ENCODE peak calls at places on chromosomes 1 and 21, in nine cellular contexts. One of them, this sample, is unnamed.

GRCh38 chr1:200741808-200742207 is 3.1 kb downstream of the CAMSAP2 start:
- DNase-seq in kidney glomerular epithelial cell: no peak
- DNase-seq in left ventricle myocardium inferior: no peak
- DNase-seq in activated naive CD8-positive, alpha-beta T cell treated with anti-CD3 and anti-CD28 coated beads for 36 hours: no peak
- DNase-seq in AG09319: no peak
- DNase-seq in CD4-positive, alpha-beta T cell: no peak
- DNase-seq in cardiac fibroblast: no peak
- DNase-seq in body of pancreas: no peak
- DNase-seq in iPS-NIHi11: no peak
- DNase-seq in this sample: no peak

GRCh38 chr21:45860493-45861155 is 120.9 kb upstream of the COL6A1 start:
- DNase-seq in cardiac fibroblast: no peak
- DNase-seq in activated naive CD8-positive, alpha-beta T cell treated with anti-CD3 and anti-CD28 coated beads for 36 hours: no peak
- DNase-seq in iPS-NIHi11: no peak
- DNase-seq in AG09319: no peak
- DNase-seq in kidney glomerular epithelial cell: no peak
- DNase-seq in CD4-positive, alpha-beta T cell: no peak
- DNase-seq in body of pancreas: no peak
- DNase-seq in left ventricle myocardium inferior: no peak
- DNase-seq in this sample: no peak

GRCh38 chr1:31510853-31511789 is 65.2 kb upstream of the TINAGL1 start:
- DNase-seq in cardiac fibroblast: no peak
- DNase-seq in CD4-positive, alpha-beta T cell: no peak
- DNase-seq in body of pancreas: peak; percentile 50
- DNase-seq in kidney glomerular epithelial cell: no peak
- DNase-seq in AG09319: no peak
- DNase-seq in iPS-NIHi11: peak; percentile 55
- DNase-seq in left ventricle myocardium inferior: no peak
- DNase-seq in activated naive CD8-positive, alpha-beta T cell treated with anti-CD3 and anti-CD28 coated beads for 36 hours: no peak
- DNase-seq in this sample: no peak

GRCh38 chr1:22830747-22831340 is 120.2 kb downstream of the EPHB2 start:
- DNase-seq in cardiac fibroblast: no peak
- DNase-seq in iPS-NIHi11: no peak
- DNase-seq in activated naive CD8-positive, alpha-beta T cell treated with anti-CD3 and anti-CD28 coated beads for 36 hours: no peak
- DNase-seq in left ventricle myocardium inferior: no peak
- DNase-seq in body of pancreas: no peak
- DNase-seq in kidney glomerular epithelial cell: no peak
- DNase-seq in CD4-positive, alpha-beta T cell: no peak
- DNase-seq in AG09319: no peak
- DNase-seq in this sample: no peak

GRCh38 chr21:33937931-33938339 is 22.3 kb upstream of the ATP5PO start:
- DNase-seq in cardiac fibroblast: no peak
- DNase-seq in AG09319: no peak
- DNase-seq in CD4-positive, alpha-beta T cell: no peak
- DNase-seq in left ventricle myocardium inferior: no peak
- DNase-seq in iPS-NIHi11: no peak
- DNase-seq in kidney glomerular epithelial cell: no peak
- DNase-seq in body of pancreas: no peak
- DNase-seq in activated naive CD8-positive, alpha-beta T cell treated with anti-CD3 and anti-CD28 coated beads for 36 hours: no peak
- DNase-seq in this sample: no peak

GRCh38 chr1:218996362-218996761 is 177.3 kb upstream of the LYPLAL1 start:
- DNase-seq in iPS-NIHi11: no peak
- DNase-seq in activated naive CD8-positive, alpha-beta T cell treated with anti-CD3 and anti-CD28 coated beads for 36 hours: no peak
- DNase-seq in body of pancreas: no peak
- DNase-seq in CD4-positive, alpha-beta T cell: no peak
- DNase-seq in left ventricle myocardium inferior: no peak
- DNase-seq in cardiac fibroblast: no peak
- DNase-seq in AG09319: no peak
- DNase-seq in kidney glomerular epithelial cell: no peak
- DNase-seq in this sample: no peak

GRCh38 chr1:171420810-171421209 is 64.5 kb upstream of the PRRC2C start:
- DNase-seq in iPS-NIHi11: no peak
- DNase-seq in AG09319: no peak
- DNase-seq in CD4-positive, alpha-beta T cell: no peak
- DNase-seq in activated naive CD8-positive, alpha-beta T cell treated with anti-CD3 and anti-CD28 coated beads for 36 hours: no peak
- DNase-seq in body of pancreas: no peak
- DNase-seq in cardiac fibroblast: no peak
- DNase-seq in kidney glomerular epithelial cell: no peak
- DNase-seq in left ventricle myocardium inferior: no peak
- DNase-seq in this sample: no peak

GRCh38 chr1:42319871-42320484 is 15.1 kb downstream of the FOXJ3 start:
- DNase-seq in activated naive CD8-positive, alpha-beta T cell treated with anti-CD3 and anti-CD28 coated beads for 36 hours: no peak
- DNase-seq in CD4-positive, alpha-beta T cell: peak; percentile 59
- DNase-seq in iPS-NIHi11: no peak
- DNase-seq in kidney glomerular epithelial cell: no peak
- DNase-seq in left ventricle myocardium inferior: no peak
- DNase-seq in AG09319: no peak
- DNase-seq in cardiac fibroblast: no peak
- DNase-seq in body of pancreas: no peak
- DNase-seq in this sample: no peak

GRCh38 chr1:63794927-63795326 is 21.1 kb downstream of the ROR1 start:
- DNase-seq in body of pancreas: no peak
- DNase-seq in cardiac fibroblast: peak; percentile 34
- DNase-seq in AG09319: no peak
- DNase-seq in kidney glomerular epithelial cell: no peak
- DNase-seq in activated naive CD8-positive, alpha-beta T cell treated with anti-CD3 and anti-CD28 coated beads for 36 hours: no peak
- DNase-seq in left ventricle myocardium inferior: no peak
- DNase-seq in iPS-NIHi11: peak; percentile 61
- DNase-seq in CD4-positive, alpha-beta T cell: no peak
- DNase-seq in this sample: no peak

GRCh38 chr1:153880962-153881361 is 41.8 kb downstream of the GATAD2B start:
- DNase-seq in iPS-NIHi11: peak; percentile 44
- DNase-seq in activated naive CD8-positive, alpha-beta T cell treated with anti-CD3 and anti-CD28 coated beads for 36 hours: peak; percentile 38
- DNase-seq in body of pancreas: peak; percentile 85
- DNase-seq in left ventricle myocardium inferior: peak; percentile 85
- DNase-seq in kidney glomerular epithelial cell: peak; percentile 97
- DNase-seq in CD4-positive, alpha-beta T cell: peak; percentile 21
- DNase-seq in cardiac fibroblast: peak; percentile 95
- DNase-seq in AG09319: peak; percentile 75
- DNase-seq in this sample: peak; percentile 67

GRCh38 chr1:46532498-46533178 is 18.8 kb downstream of the KNCN start:
- DNase-seq in kidney glomerular epithelial cell: no peak
- DNase-seq in activated naive CD8-positive, alpha-beta T cell treated with anti-CD3 and anti-CD28 coated beads for 36 hours: peak; percentile 79
- DNase-seq in iPS-NIHi11: peak; percentile 95
- DNase-seq in cardiac fibroblast: peak; percentile 65
- DNase-seq in left ventricle myocardium inferior: peak; percentile 73
- DNase-seq in AG09319: no peak
- DNase-seq in body of pancreas: peak; percentile 66
- DNase-seq in CD4-positive, alpha-beta T cell: peak; percentile 69
- DNase-seq in this sample: no peak

GRCh38 chr1:154861607-154862094 is 8.4 kb downstream of the KCNN3 start:
- DNase-seq in cardiac fibroblast: peak; percentile 44
- DNase-seq in body of pancreas: no peak
- DNase-seq in activated naive CD8-positive, alpha-beta T cell treated with anti-CD3 and anti-CD28 coated beads for 36 hours: no peak
- DNase-seq in left ventricle myocardium inferior: no peak
- DNase-seq in iPS-NIHi11: no peak
- DNase-seq in CD4-positive, alpha-beta T cell: no peak
- DNase-seq in kidney glomerular epithelial cell: no peak
- DNase-seq in AG09319: no peak
- DNase-seq in this sample: no peak

GRCh38 chr1:64801851-64802523 is 57.1 kb downstream of the RAVER2 start:
- DNase-seq in AG09319: no peak
- DNase-seq in cardiac fibroblast: no peak
- DNase-seq in iPS-NIHi11: no peak
- DNase-seq in body of pancreas: no peak
- DNase-seq in left ventricle myocardium inferior: no peak
- DNase-seq in kidney glomerular epithelial cell: no peak
- DNase-seq in activated naive CD8-positive, alpha-beta T cell treated with anti-CD3 and anti-CD28 coated beads for 36 hours: no peak
- DNase-seq in CD4-positive, alpha-beta T cell: no peak
- DNase-seq in this sample: no peak

GRCh38 chr21:15250384-15250783 is 185.6 kb upstream of the NRIP1 start:
- DNase-seq in left ventricle myocardium inferior: no peak
- DNase-seq in AG09319: no peak
- DNase-seq in kidney glomerular epithelial cell: peak; percentile 47
- DNase-seq in activated naive CD8-positive, alpha-beta T cell treated with anti-CD3 and anti-CD28 coated beads for 36 hours: no peak
- DNase-seq in cardiac fibroblast: no peak
- DNase-seq in body of pancreas: no peak
- DNase-seq in CD4-positive, alpha-beta T cell: no peak
- DNase-seq in iPS-NIHi11: no peak
- DNase-seq in this sample: no peak

GRCh38 chr21:18499761-18500376 is 96.3 kb upstream of the TMPRSS15 start:
- DNase-seq in left ventricle myocardium inferior: peak; percentile 12
- DNase-seq in CD4-positive, alpha-beta T cell: no peak
- DNase-seq in AG09319: no peak
- DNase-seq in activated naive CD8-positive, alpha-beta T cell treated with anti-CD3 and anti-CD28 coated beads for 36 hours: peak; percentile 6
- DNase-seq in body of pancreas: peak; percentile 63
- DNase-seq in iPS-NIHi11: peak; percentile 8
- DNase-seq in cardiac fibroblast: peak; percentile 49
- DNase-seq in kidney glomerular epithelial cell: peak; percentile 11
- DNase-seq in this sample: no peak

GRCh38 chr1:196128835-196129234 is 479.4 kb downstream of the KCNT2 start:
- DNase-seq in left ventricle myocardium inferior: no peak
- DNase-seq in iPS-NIHi11: no peak
- DNase-seq in activated naive CD8-positive, alpha-beta T cell treated with anti-CD3 and anti-CD28 coated beads for 36 hours: no peak
- DNase-seq in body of pancreas: no peak
- DNase-seq in AG09319: no peak
- DNase-seq in kidney glomerular epithelial cell: no peak
- DNase-seq in cardiac fibroblast: no peak
- DNase-seq in CD4-positive, alpha-beta T cell: no peak
- DNase-seq in this sample: no peak

GRCh38 chr1:213852107-213852506 is 135.7 kb upstream of the PROX1 start:
- DNase-seq in left ventricle myocardium inferior: no peak
- DNase-seq in cardiac fibroblast: no peak
- DNase-seq in CD4-positive, alpha-beta T cell: no peak
- DNase-seq in iPS-NIHi11: no peak
- DNase-seq in AG09319: no peak
- DNase-seq in kidney glomerular epithelial cell: no peak
- DNase-seq in body of pancreas: no peak
- DNase-seq in activated naive CD8-positive, alpha-beta T cell treated with anti-CD3 and anti-CD28 coated beads for 36 hours: no peak
- DNase-seq in this sample: no peak

GRCh38 chr1:42380617-42381423 is at the start of gene RIMKLA:
- DNase-seq in kidney glomerular epithelial cell: no peak
- DNase-seq in cardiac fibroblast: peak; percentile 21
- DNase-seq in CD4-positive, alpha-beta T cell: peak; percentile 17
- DNase-seq in iPS-NIHi11: peak; percentile 98
- DNase-seq in left ventricle myocardium inferior: peak; percentile 57
- DNase-seq in activated naive CD8-positive, alpha-beta T cell treated with anti-CD3 and anti-CD28 coated beads for 36 hours: peak; percentile 68
- DNase-seq in AG09319: no peak
- DNase-seq in body of pancreas: peak; percentile 76
- DNase-seq in this sample: peak; percentile 48

GRCh38 chr1:58584082-58584895 is 7.2 kb upstream of the TACSTD2 start:
- DNase-seq in body of pancreas: peak; percentile 48
- DNase-seq in CD4-positive, alpha-beta T cell: no peak
- DNase-seq in activated naive CD8-positive, alpha-beta T cell treated with anti-CD3 and anti-CD28 coated beads for 36 hours: no peak
- DNase-seq in left ventricle myocardium inferior: no peak
- DNase-seq in iPS-NIHi11: no peak
- DNase-seq in kidney glomerular epithelial cell: peak; percentile 95
- DNase-seq in AG09319: peak; percentile 79
- DNase-seq in cardiac fibroblast: peak; percentile 95
- DNase-seq in this sample: no peak

This sample was measured in left lobe of liver.